ENCODE peak calls at places on chromosomes 5 and 9, in four cellular contexts. R, N, F and Q are unnamed samples.

GRCh38 chr5:137341831-137342230 is 157.3 kb downstream of the SPOCK1 start:
- DNase-seq in N (no peak), F (no peak), R (no peak), Q (no peak)

GRCh38 chr5:138653502-138653901 is 78.3 kb upstream of the HSPA9 start:
- DNase-seq in R (peak; percentile 35), F (no peak), N (no peak), Q (peak; percentile 46)

GRCh38 chr5:88203977-88204735 is 64.5 kb downstream of the TMEM161B start:
- DNase-seq in F (no peak), N (no peak), R (no peak), Q (no peak)

GRCh38 chr5:133746834-133747233 is 134.5 kb upstream of the FSTL4 start:
- DNase-seq in N (no peak), R (no peak), F (peak; percentile 57), Q (peak; percentile 22)

GRCh38 chr5:38719403-38719802 is 126.4 kb upstream of the OSMR start:
- DNase-seq in N (no peak), R (no peak), F (no peak), Q (no peak)

GRCh38 chr5:119386945-119387344 is 31.1 kb downstream of the TNFAIP8 start:
- DNase-seq in F (no peak), R (peak; percentile 30), N (no peak), Q (no peak)

GRCh38 chr5:97903742-97904141 is 720.7 kb upstream of the RIOK2 start:
- DNase-seq in R (no peak), N (no peak), F (no peak), Q (no peak)

GRCh38 chr5:43432486-43433365 is 20.5 kb upstream of the CCL28 start:
- DNase-seq in R (peak; percentile 86), N (no peak), F (no peak), Q (peak; percentile 98)

GRCh38 chr5:52870448-52870847 is 82.7 kb downstream of the ITGA1 start:
- DNase-seq in N (no peak), R (peak; percentile 54), F (no peak), Q (no peak)

GRCh38 chr9:13397661-13398060 is 118.2 kb upstream of the MPDZ start:
- DNase-seq in N (no peak), F (no peak), R (no peak), Q (no peak)

GRCh38 chr9:98396236-98396635 is 140.8 kb upstream of the TBC1D2 start:
- DNase-seq in N (no peak), R (no peak), F (no peak), Q (no peak)

GRCh38 chr5:136021016-136021405 is 7.8 kb upstream of the TGFBI start:
- DNase-seq in R (peak; percentile 80), F (peak; percentile 1), N (no peak), Q (no peak)

GRCh38 chr9:109010676-109011655 is 2.3 kb downstream of the CTNNAL1 start:
- DNase-seq in N (no peak), F (peak; percentile 61), R (peak; percentile 92), Q (no peak)

GRCh38 chr5:157252741-157253465 is 13.0 kb upstream of the CYFIP2 start:
- DNase-seq in F (peak; percentile 78), R (peak; percentile 11), N (no peak), Q (no peak)

GRCh38 chr9:2673161-2673560 is 44.1 kb upstream of the KCNV2 start:
- DNase-seq in F (no peak), R (no peak), N (no peak), Q (no peak)

GRCh38 chr9:14075218-14075617 is 238.7 kb downstream of the NFIB start:
- DNase-seq in N (no peak), F (no peak), R (no peak), Q (no peak)

GRCh38 chr5:14204785-14205321 is 61.7 kb downstream of the TRIO start:
- DNase-seq in N (no peak), R (peak; percentile 87), F (no peak), Q (no peak)

GRCh38 chr5:124593952-124594351 is 152.5 kb downstream of the ZNF608 start:
- DNase-seq in F (no peak), R (no peak), N (no peak), Q (no peak)